ENCODE peak calls at places on chromosomes 4 and X, in eight cellular contexts. One of them, this sample, is unnamed.

GRCh38 chrX:11190745-11191510 is 79.8 kb downstream of the HCCS start:
- DNase-seq in psoas muscle: no peak
- DNase-seq in body of pancreas: peak
- DNase-seq in right lobe of liver: no peak
- DNase-seq in SK-N-SH: no peak
- DNase-seq in naive thymus-derived CD4-positive, alpha-beta T cell: no peak
- DNase-seq in right atrium auricular region: no peak
- DNase-seq in uterus: no peak
- DNase-seq in this sample: no peak

GRCh38 chr4:20506827-20507226 is 193.4 kb upstream of the PACRGL start:
- DNase-seq in psoas muscle: no peak
- DNase-seq in right lobe of liver: no peak
- DNase-seq in uterus: no peak
- DNase-seq in naive thymus-derived CD4-positive, alpha-beta T cell: no peak
- DNase-seq in right atrium auricular region: no peak
- DNase-seq in SK-N-SH: no peak
- DNase-seq in body of pancreas: no peak
- DNase-seq in this sample: no peak

GRCh38 chr4:37453004-37453360 is 208.4 kb downstream of the NWD2 start:
- DNase-seq in psoas muscle: no peak
- DNase-seq in uterus: peak
- DNase-seq in right lobe of liver: no peak
- DNase-seq in right atrium auricular region: no peak
- DNase-seq in body of pancreas: peak
- DNase-seq in naive thymus-derived CD4-positive, alpha-beta T cell: peak
- DNase-seq in SK-N-SH: peak
- DNase-seq in this sample: peak

GRCh38 chrX:119565110-119565663 is at the start of gene STEEP1:
- DNase-seq in SK-N-SH: peak
- DNase-seq in psoas muscle: peak
- DNase-seq in right lobe of liver: peak
- DNase-seq in uterus: peak
- DNase-seq in right atrium auricular region: peak
- DNase-seq in naive thymus-derived CD4-positive, alpha-beta T cell: peak
- DNase-seq in body of pancreas: peak
- DNase-seq in this sample: peak

GRCh38 chrX:111779582-111779981 is 96.4 kb upstream of the TRPC5OS start:
- DNase-seq in uterus: no peak
- DNase-seq in naive thymus-derived CD4-positive, alpha-beta T cell: no peak
- DNase-seq in SK-N-SH: no peak
- DNase-seq in body of pancreas: no peak
- DNase-seq in psoas muscle: no peak
- DNase-seq in right atrium auricular region: no peak
- DNase-seq in right lobe of liver: no peak
- DNase-seq in this sample: no peak

GRCh38 chr4:102477657-102478056 is 23.5 kb upstream of the NFKB1 start:
- DNase-seq in right lobe of liver: no peak
- DNase-seq in uterus: no peak
- DNase-seq in body of pancreas: no peak
- DNase-seq in SK-N-SH: no peak
- DNase-seq in naive thymus-derived CD4-positive, alpha-beta T cell: no peak
- DNase-seq in right atrium auricular region: no peak
- DNase-seq in psoas muscle: no peak
- DNase-seq in this sample: no peak

GRCh38 chr4:72449705-72450104 is 119.3 kb downstream of the ADAMTS3 start:
- DNase-seq in uterus: no peak
- DNase-seq in naive thymus-derived CD4-positive, alpha-beta T cell: no peak
- DNase-seq in right atrium auricular region: no peak
- DNase-seq in SK-N-SH: no peak
- DNase-seq in psoas muscle: no peak
- DNase-seq in body of pancreas: no peak
- DNase-seq in right lobe of liver: no peak
- DNase-seq in this sample: no peak

GRCh38 chr4:174522183-174523002 is at the start of gene HPGD:
- DNase-seq in uterus: peak
- DNase-seq in right atrium auricular region: no peak
- DNase-seq in psoas muscle: peak
- DNase-seq in naive thymus-derived CD4-positive, alpha-beta T cell: peak
- DNase-seq in right lobe of liver: peak
- DNase-seq in SK-N-SH: peak
- DNase-seq in body of pancreas: peak
- DNase-seq in this sample: peak

GRCh38 chr4:82335043-82335442 is 38.7 kb downstream of the HNRNPD start:
- DNase-seq in naive thymus-derived CD4-positive, alpha-beta T cell: no peak
- DNase-seq in right atrium auricular region: no peak
- DNase-seq in psoas muscle: no peak
- DNase-seq in body of pancreas: no peak
- DNase-seq in uterus: no peak
- DNase-seq in SK-N-SH: no peak
- DNase-seq in right lobe of liver: no peak
- DNase-seq in this sample: no peak

GRCh38 chr4:163280703-163281519 is 51.5 kb downstream of the NPY1R start:
- DNase-seq in uterus: no peak
- DNase-seq in SK-N-SH: no peak
- DNase-seq in naive thymus-derived CD4-positive, alpha-beta T cell: no peak
- DNase-seq in right atrium auricular region: no peak
- DNase-seq in right lobe of liver: no peak
- DNase-seq in psoas muscle: no peak
- DNase-seq in body of pancreas: no peak
- DNase-seq in this sample: no peak

GRCh38 chr4:167282171-167282864 is 48.0 kb upstream of the SPOCK3 start:
- DNase-seq in body of pancreas: no peak
- DNase-seq in psoas muscle: no peak
- DNase-seq in right lobe of liver: no peak
- DNase-seq in uterus: no peak
- DNase-seq in right atrium auricular region: no peak
- DNase-seq in SK-N-SH: no peak
- DNase-seq in naive thymus-derived CD4-positive, alpha-beta T cell: no peak
- DNase-seq in this sample: no peak

GRCh38 chrX:71537743-71538142 is 4.8 kb downstream of the OGT start:
- DNase-seq in uterus: no peak
- DNase-seq in naive thymus-derived CD4-positive, alpha-beta T cell: no peak
- DNase-seq in psoas muscle: no peak
- DNase-seq in right lobe of liver: no peak
- DNase-seq in SK-N-SH: no peak
- DNase-seq in body of pancreas: no peak
- DNase-seq in right atrium auricular region: no peak
- DNase-seq in this sample: no peak

GRCh38 chr4:187179086-187180070 is 455.7 kb upstream of the FAT1 start:
- DNase-seq in right lobe of liver: no peak
- DNase-seq in body of pancreas: no peak
- DNase-seq in psoas muscle: no peak
- DNase-seq in right atrium auricular region: no peak
- DNase-seq in naive thymus-derived CD4-positive, alpha-beta T cell: no peak
- DNase-seq in SK-N-SH: no peak
- DNase-seq in uterus: no peak
- DNase-seq in this sample: no peak

GRCh38 chrX:5681159-5681558 is 547.5 kb downstream of the NLGN4X start:
- DNase-seq in psoas muscle: no peak
- DNase-seq in naive thymus-derived CD4-positive, alpha-beta T cell: no peak
- DNase-seq in uterus: no peak
- DNase-seq in body of pancreas: no peak
- DNase-seq in SK-N-SH: peak
- DNase-seq in right lobe of liver: no peak
- DNase-seq in right atrium auricular region: no peak
- DNase-seq in this sample: no peak

GRCh38 chrX:106611682-106612402 is at the start of gene RADX:
- DNase-seq in SK-N-SH: peak
- DNase-seq in psoas muscle: peak
- DNase-seq in body of pancreas: peak
- DNase-seq in right atrium auricular region: peak
- DNase-seq in right lobe of liver: peak
- DNase-seq in uterus: peak
- DNase-seq in naive thymus-derived CD4-positive, alpha-beta T cell: peak
- DNase-seq in this sample: peak
- H3K27ac ChIP-seq in SK-N-SH: no peak
- H3K27ac ChIP-seq in psoas muscle: no peak
- H3K27ac ChIP-seq in body of pancreas: peak
- H3K27ac ChIP-seq in right atrium auricular region: no peak
- H3K27ac ChIP-seq in right lobe of liver: no peak
- H3K27ac ChIP-seq in uterus: no peak
- H3K27ac ChIP-seq in naive thymus-derived CD4-positive, alpha-beta T cell: peak
- H3K27ac ChIP-seq in this sample: no peak

GRCh38 chrX:64198046-64198445 is 7.5 kb downstream of the AMER1 start:
- DNase-seq in uterus: no peak
- DNase-seq in body of pancreas: no peak
- DNase-seq in naive thymus-derived CD4-positive, alpha-beta T cell: no peak
- DNase-seq in right atrium auricular region: no peak
- DNase-seq in psoas muscle: no peak
- DNase-seq in right lobe of liver: no peak
- DNase-seq in SK-N-SH: no peak
- DNase-seq in this sample: peak
- H3K27ac ChIP-seq in uterus: no peak
- H3K27ac ChIP-seq in body of pancreas: no peak
- H3K27ac ChIP-seq in naive thymus-derived CD4-positive, alpha-beta T cell: no peak
- H3K27ac ChIP-seq in right atrium auricular region: no peak
- H3K27ac ChIP-seq in psoas muscle: no peak
- H3K27ac ChIP-seq in right lobe of liver: no peak
- H3K27ac ChIP-seq in SK-N-SH: no peak
- H3K27ac ChIP-seq in this sample: no peak

DNA sequence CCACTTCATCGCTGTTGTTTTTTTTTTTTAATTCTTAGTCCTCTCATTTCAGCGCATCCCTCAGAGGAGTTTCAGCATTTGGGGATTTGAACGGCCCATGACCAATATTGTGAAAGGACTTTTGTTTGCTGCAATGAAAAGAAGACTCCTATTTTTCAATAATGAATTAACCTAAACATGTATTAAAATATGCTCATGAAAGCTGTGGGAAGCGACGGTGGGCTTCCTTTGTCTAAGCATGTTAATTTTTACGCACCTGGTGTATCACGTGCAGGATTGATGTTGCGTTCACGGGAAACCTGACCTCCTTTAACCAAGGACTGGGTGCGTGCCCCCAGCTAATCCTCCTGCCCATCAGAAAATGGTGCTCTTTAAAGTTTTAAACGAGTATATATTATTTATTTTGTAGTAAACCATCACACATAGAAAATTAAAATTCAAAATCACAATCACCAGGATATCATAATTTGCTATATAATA is 570 bp upstream of the CCDC110 start:
- DNase-seq in right lobe of liver: no peak
- DNase-seq in SK-N-SH: peak
- DNase-seq in uterus: no peak
- DNase-seq in body of pancreas: no peak
- DNase-seq in naive thymus-derived CD4-positive, alpha-beta T cell: no peak
- DNase-seq in psoas muscle: no peak
- DNase-seq in right atrium auricular region: no peak
- DNase-seq in this sample: no peak
- H3K27ac ChIP-seq in right lobe of liver: no peak
- H3K27ac ChIP-seq in SK-N-SH: no peak
- H3K27ac ChIP-seq in uterus: peak
- H3K27ac ChIP-seq in body of pancreas: no peak
- H3K27ac ChIP-seq in naive thymus-derived CD4-positive, alpha-beta T cell: peak
- H3K27ac ChIP-seq in psoas muscle: peak
- H3K27ac ChIP-seq in right atrium auricular region: peak
- H3K27ac ChIP-seq in this sample: no peak

DNA sequence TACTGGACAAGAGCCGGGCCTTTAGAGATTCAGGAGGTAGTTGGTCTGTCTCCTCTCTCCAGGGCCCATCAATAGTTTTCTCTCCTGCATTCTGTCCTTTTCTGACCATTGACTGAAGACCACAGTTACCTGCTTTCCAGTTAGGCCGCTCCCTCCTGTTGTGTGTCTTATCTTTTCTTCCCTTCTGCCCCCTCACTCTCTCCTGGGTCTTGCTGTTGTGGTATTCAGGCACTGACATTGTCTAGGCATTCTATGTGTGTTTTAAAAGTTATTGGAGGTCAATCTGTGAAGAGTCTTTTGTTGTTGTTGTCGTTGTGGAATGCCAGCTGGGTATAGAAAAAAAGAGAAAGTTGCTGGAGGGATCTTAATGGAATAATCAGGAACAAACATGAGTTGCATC is 240.5 kb downstream of the C4orf33 start:
- DNase-seq in naive thymus-derived CD4-positive, alpha-beta T cell: no peak
- DNase-seq in body of pancreas: no peak
- DNase-seq in right lobe of liver: no peak
- DNase-seq in uterus: no peak
- DNase-seq in right atrium auricular region: no peak
- DNase-seq in psoas muscle: no peak
- DNase-seq in SK-N-SH: no peak
- DNase-seq in this sample: no peak
- H3K27ac ChIP-seq in naive thymus-derived CD4-positive, alpha-beta T cell: no peak
- H3K27ac ChIP-seq in body of pancreas: no peak
- H3K27ac ChIP-seq in right lobe of liver: no peak
- H3K27ac ChIP-seq in uterus: no peak
- H3K27ac ChIP-seq in right atrium auricular region: no peak
- H3K27ac ChIP-seq in psoas muscle: no peak
- H3K27ac ChIP-seq in SK-N-SH: no peak
- H3K27ac ChIP-seq in this sample: no peak

DNA sequence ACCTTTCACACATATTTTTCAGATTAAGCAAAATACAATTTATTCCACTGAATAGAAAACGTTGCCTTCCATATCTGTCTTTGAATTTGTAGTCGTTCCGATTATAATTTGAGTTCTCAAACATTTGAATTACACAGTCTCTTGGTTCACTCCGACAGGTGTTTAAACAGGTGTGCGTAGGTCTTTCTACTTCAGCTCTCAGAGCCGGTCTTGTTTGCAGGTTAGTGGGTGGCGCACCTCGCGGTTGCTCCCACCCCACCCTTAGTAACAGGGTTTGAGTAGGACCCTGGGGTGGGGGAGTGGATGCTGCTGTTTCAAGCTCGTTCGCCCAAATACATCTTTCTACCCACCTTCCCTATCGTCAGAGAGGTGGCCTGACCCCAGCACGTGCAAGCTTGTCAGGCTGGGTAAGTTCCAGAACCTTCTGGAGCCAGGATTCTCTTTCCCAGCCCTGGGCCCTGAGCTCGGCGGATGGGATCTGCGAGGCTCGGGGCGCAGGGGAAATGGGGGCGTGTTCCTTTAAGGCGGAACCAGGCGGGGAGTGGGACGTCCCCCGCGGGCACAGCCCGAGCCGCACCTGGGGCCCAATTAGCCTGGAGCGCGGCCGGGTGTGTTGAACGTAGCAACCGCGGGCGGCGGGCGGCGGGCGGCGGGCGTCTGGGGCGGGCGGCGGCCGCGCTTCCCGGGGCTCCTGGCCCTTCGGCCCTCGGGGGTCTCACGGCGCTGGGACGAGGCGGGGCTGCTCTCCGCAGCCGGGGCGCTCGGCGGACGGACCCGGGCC is at the start of gene FAM149A:
- DNase-seq in naive thymus-derived CD4-positive, alpha-beta T cell: peak
- DNase-seq in SK-N-SH: no peak
- DNase-seq in right lobe of liver: peak
- DNase-seq in uterus: peak
- DNase-seq in body of pancreas: peak
- DNase-seq in psoas muscle: peak
- DNase-seq in right atrium auricular region: no peak
- DNase-seq in this sample: peak
- H3K27ac ChIP-seq in naive thymus-derived CD4-positive, alpha-beta T cell: peak
- H3K27ac ChIP-seq in SK-N-SH: no peak
- H3K27ac ChIP-seq in right lobe of liver: no peak
- H3K27ac ChIP-seq in uterus: peak
- H3K27ac ChIP-seq in body of pancreas: peak
- H3K27ac ChIP-seq in psoas muscle: no peak
- H3K27ac ChIP-seq in right atrium auricular region: no peak
- H3K27ac ChIP-seq in this sample: no peak

This sample was measured in adrenal gland.